ENCODE peak calls at places on chromosomes 11 and 22, in four cellular contexts. J is heart right ventricle, V is AG04450, K is ovary. X is an unnamed sample.

GRCh38 chr11:114762437-114762836 is 84.1 kb downstream of the NXPE2 start:
- DNase-seq in J (peak; percentile 64), V (peak; percentile 23), K (peak; percentile 76), X (peak; percentile 55)

GRCh38 chr22:43222281-43222680 is 35.3 kb upstream of the TTLL12 start:
- DNase-seq in J (peak; percentile 76), V (no peak), K (peak; percentile 71), X (no peak)

GRCh38 chr11:65445604-65446445 is 23.2 kb downstream of the NEAT1 start:
- DNase-seq in J (no peak), V (no peak), K (peak; percentile 41), X (peak; percentile 77)

GRCh38 chr11:82960000-82960778 is 58.7 kb downstream of the DDIAS start:
- DNase-seq in J (no peak), V (no peak), K (no peak), X (no peak)

GRCh38 chr11:19595840-19596751 is 116.5 kb upstream of the NAV2 start:
- DNase-seq in J (peak; percentile 54), V (peak; percentile 55), K (no peak), X (no peak)

GRCh38 chr22:44160416-44160815 is 20.3 kb upstream of the PARVG start:
- DNase-seq in J (no peak), V (no peak), K (no peak), X (no peak)

GRCh38 chr11:36073411-36074203 is 129.7 kb downstream of the LDLRAD3 start:
- DNase-seq in J (peak; percentile 25), V (peak; percentile 72), K (peak; percentile 69), X (peak; percentile 63)

GRCh38 chr22:36761553-36762240 is 14.2 kb downstream of the IFT27 start:
- DNase-seq in J (no peak), V (no peak), K (no peak), X (peak; percentile 10)

GRCh38 chr22:48105254-48105653 is 1342.8 kb downstream of the TBC1D22A start:
- DNase-seq in J (no peak), V (no peak), K (no peak), X (no peak)

GRCh38 chr11:44179173-44179572 is 83.7 kb downstream of the EXT2 start:
- DNase-seq in J (no peak), V (no peak), K (no peak), X (no peak)

GRCh38 chr11:130369141-130369691 is 54.5 kb upstream of the ZBTB44 start:
- DNase-seq in J (no peak), V (no peak), K (no peak), X (no peak)

GRCh38 chr11:46723359-46723680 is 4.3 kb downstream of the F2 start:
- DNase-seq in J (no peak), V (no peak), K (no peak), X (no peak)

GRCh38 chr11:116244889-116245288 is 527.9 kb downstream of the BUD13 start:
- DNase-seq in J (no peak), V (no peak), K (no peak), X (no peak)

GRCh38 chr11:112748713-112749481 is 212.3 kb upstream of the NCAM1 start:
- DNase-seq in J (no peak), V (no peak), K (peak; percentile 57), X (no peak)

GRCh38 chr11:119371778-119372182 is 9.7 kb downstream of the USP2 start:
- DNase-seq in J (no peak), V (no peak), K (no peak), X (no peak)

GRCh38 chr22:27801197-27801615 is 350 bp downstream of the MN1 start:
- DNase-seq in J (peak; percentile 48), V (no peak), K (peak; percentile 73), X (no peak)

GRCh38 chr11:68816917-68817419 is 24.7 kb downstream of the CPT1A start:
- DNase-seq in J (no peak), V (no peak), K (no peak), X (no peak)

GRCh38 chr11:65425105-65425970 is 2.7 kb downstream of the NEAT1 start:
- DNase-seq in J (no peak), V (no peak), K (peak; percentile 40), X (no peak)

GRCh38 chr11:119436093-119436492 is 13.1 kb upstream of the THY1 start:
- DNase-seq in J (no peak), V (no peak), K (no peak), X (no peak)

GRCh38 chr11:113090716-113091577 is 129.7 kb downstream of the NCAM1 start:
- DNase-seq in J (no peak), V (no peak), K (no peak), X (no peak)

GRCh38 chr11:1771273-1771672 is 7.5 kb upstream of the CTSD start:
- DNase-seq in J (no peak), V (no peak), K (no peak), X (no peak)

GRCh38 chr11:86811637-86812321 is 11.4 kb downstream of the PRSS23 start:
- DNase-seq in J (no peak), V (peak; percentile 47), K (no peak), X (no peak)

GRCh38 chr22:23385301-23386244 is 194.5 kb downstream of the IGLL1 start:
- DNase-seq in J (peak; percentile 85), V (peak; percentile 61), K (peak; percentile 93), X (peak; percentile 75)

GRCh38 chr11:128776434-128777284 is 82.8 kb downstream of the FLI1 start:
- DNase-seq in J (peak; percentile 76), V (no peak), K (peak; percentile 58), X (no peak)

GRCh38 chr11:117796456-117797428 is at the start of gene DSCAML1:
- DNase-seq in J (peak; percentile 43), V (no peak), K (peak; percentile 61), X (peak; percentile 85)

GRCh38 chr11:64665381-64665780 is 57.6 kb downstream of the NRXN2 start:
- DNase-seq in J (no peak), V (no peak), K (no peak), X (no peak)

GRCh38 chr11:126083829-126084607 is 21.4 kb upstream of the CDON start:
- DNase-seq in J (no peak), V (no peak), K (no peak), X (no peak)

GRCh38 chr22:38824587-38824986 is 19.2 kb downstream of the NPTXR start:
- DNase-seq in J (peak; percentile 49), V (peak; percentile 38), K (peak; percentile 74), X (no peak)

GRCh38 chr22:26461188-26461810 is 22.3 kb downstream of the HPS4 start:
- DNase-seq in J (peak; percentile 50), V (no peak), K (peak; percentile 59), X (no peak)

GRCh38 chr11:110762596-110762995 is 50.4 kb upstream of the ARHGAP20 start:
- DNase-seq in J (no peak), V (no peak), K (no peak), X (no peak)

GRCh38 chr11:67302571-67303131 is 679 bp upstream of the SSH3 start:
- DNase-seq in J (peak; percentile 44), V (no peak), K (peak; percentile 71), X (peak; percentile 91)

GRCh38 chr22:36445158-36445668 is 36.2 kb downstream of the TXN2 start:
- DNase-seq in J (peak; percentile 56), V (peak; percentile 94), K (peak; percentile 82), X (no peak)

GRCh38 chr11:8093931-8094575 is 13.0 kb downstream of the TUB start:
- DNase-seq in J (no peak), V (no peak), K (no peak), X (no peak)

GRCh38 chr11:10674440-10674855 is 19.1 kb downstream of the IRAG1 start:
- DNase-seq in J (no peak), V (no peak), K (no peak), X (no peak)

GRCh38 chr11:44051171-44051570 is 3.4 kb downstream of the ACCSL start:
- DNase-seq in J (no peak), V (no peak), K (no peak), X (no peak)

GRCh38 chr11:116851631-116852030 is 14.2 kb upstream of the APOA1 start:
- DNase-seq in J (no peak), V (no peak), K (no peak), X (peak; percentile 83)

GRCh38 chr11:74072721-74073120 is 63.8 kb upstream of the UCP3 start:
- DNase-seq in J (no peak), V (no peak), K (no peak), X (no peak)

GRCh38 chr11:11946878-11947277 is 61.5 kb downstream of the DKK3 start:
- DNase-seq in J (no peak), V (no peak), K (no peak), X (no peak)

GRCh38 chr11:11942668-11943067 is 65.8 kb downstream of the DKK3 start:
- DNase-seq in J (no peak), V (no peak), K (no peak), X (no peak)

GRCh38 chr11:11946180-11946579 is 62.2 kb downstream of the DKK3 start:
- DNase-seq in J (no peak), V (no peak), K (no peak), X (no peak)

GRCh38 chr11:11947825-11948224 is 60.6 kb downstream of the DKK3 start:
- DNase-seq in J (no peak), V (no peak), K (no peak), X (no peak)

GRCh38 chr11:11944444-11944843 is 64.0 kb downstream of the DKK3 start:
- DNase-seq in J (no peak), V (no peak), K (no peak), X (no peak)
- H3K27ac ChIP-seq in J (no peak overlapping the region), V (no peak overlapping the region), K (no peak overlapping the region), X (no peak overlapping the region)

DNA sequence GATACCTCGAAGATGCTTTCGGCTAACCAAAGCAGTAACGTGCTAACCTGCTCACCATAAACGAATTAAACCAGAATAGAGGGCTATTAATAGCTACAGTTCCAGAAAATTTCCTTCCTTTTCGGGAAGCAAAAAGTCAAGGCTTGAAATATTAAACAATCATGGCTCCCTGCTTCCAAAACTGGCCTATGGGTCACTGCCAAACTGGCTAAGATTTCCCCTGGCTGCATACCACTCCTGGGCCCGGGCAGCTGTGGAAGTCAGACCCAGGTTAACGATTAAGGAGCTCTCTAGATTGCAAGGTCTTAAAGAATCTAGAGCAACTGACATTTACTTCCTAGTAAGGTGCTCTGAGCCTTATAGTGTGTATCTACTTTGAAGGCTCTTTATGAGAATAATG is 1.7 kb downstream of the AMOTL1 start:
- DNase-seq in J (no peak), V (no peak), K (no peak), X (peak; percentile 43)
- H3K27me3 ChIP-seq in J (no peaks in the 10 kb centered on the region), V (no peaks in the 10 kb centered on the region), K (no peaks in the 10 kb centered on the region), X (no peaks in the 10 kb centered on the region)

GRCh38 chr11:72190581-72191205 is 1.2 kb upstream of the FOLR1 start:
- DNase-seq in J (no peak), V (no peak), K (no peak), X (no peak)
- H3K4me3 ChIP-seq in J (no peak overlapping the region), V (no peak overlapping the region), K (no peak overlapping the region), X (no peak overlapping the region)

DNA sequence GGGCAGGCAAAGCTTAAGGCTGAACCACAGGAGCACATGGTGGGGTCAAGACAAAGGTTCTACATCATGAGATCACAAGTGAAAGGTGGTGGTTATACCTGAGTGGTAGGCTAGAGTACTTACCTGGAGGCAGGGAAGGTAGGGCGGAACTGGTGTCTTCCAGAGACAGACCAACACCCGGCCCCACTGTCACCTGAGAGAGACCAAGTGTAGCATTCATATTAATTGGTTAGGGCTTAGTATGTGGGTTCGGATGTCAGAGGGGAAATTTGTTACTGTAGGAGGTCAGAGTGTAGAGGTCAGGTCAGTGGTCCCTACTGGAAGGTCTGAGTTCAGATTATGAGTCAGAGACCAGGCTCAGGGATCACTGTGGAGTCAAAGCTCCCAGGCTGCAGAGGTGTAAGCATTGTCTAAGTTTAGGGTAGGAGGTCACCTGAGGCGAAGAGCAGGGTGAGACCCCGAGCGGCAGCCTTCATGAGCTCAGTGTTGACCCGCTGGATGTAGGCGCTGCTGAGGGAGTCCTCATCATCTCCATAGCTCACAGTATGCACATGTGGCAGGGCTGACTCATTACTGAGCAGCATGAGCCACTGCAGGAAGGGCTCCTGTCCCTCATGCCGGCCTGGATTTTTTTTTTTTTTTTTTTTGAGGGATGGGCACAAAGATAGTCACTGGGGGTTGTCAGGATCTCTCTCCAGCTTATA is 3.2 kb downstream of the TPP1 start:
- DNase-seq in J (no peak), V (no peak), K (no peak), X (no peak)
- H3K27ac ChIP-seq in J (no peak overlapping the region), V (no peak overlapping the region), K (no peak overlapping the region), X (peak overlapping the region; percentile 3)

GRCh38 chr11:78929906-78930220 is 355.2 kb upstream of the NARS2 start:
- DNase-seq in J (no peak), V (no peak), K (no peak), X (no peak)
- H3K27me3 ChIP-seq in J (no peaks in the 10 kb centered on the region), V (no peaks in the 10 kb centered on the region), K (no peaks in the 10 kb centered on the region), X (no peaks in the 10 kb centered on the region)

X was measured in left lung.